ENCODE peak calls at places on chromosome 7, in eight cellular contexts. One of them, this sample, is unnamed.

GRCh38 chr7:130490888-130491771 is 755 bp upstream of the MEST start:
- DNase-seq in endodermal cell: peak
- DNase-seq in lower lobe of right lung: peak
- DNase-seq in SK-N-SH: peak
- DNase-seq in lower leg skin: no peak
- DNase-seq in astrocyte: no peak
- DNase-seq in astrocyte of the spinal cord: peak
- DNase-seq in ascending aorta: no peak
- DNase-seq in this sample: no peak

GRCh38 chr7:70353948-70354335 is 755.7 kb downstream of the AUTS2 start:
- DNase-seq in endodermal cell: no peak
- DNase-seq in lower lobe of right lung: no peak
- DNase-seq in SK-N-SH: peak
- DNase-seq in lower leg skin: no peak
- DNase-seq in astrocyte: no peak
- DNase-seq in astrocyte of the spinal cord: no peak
- DNase-seq in ascending aorta: no peak
- DNase-seq in this sample: no peak

GRCh38 chr7:54837167-54837566 is 78.2 kb upstream of the SEC61G start:
- DNase-seq in endodermal cell: no peak
- DNase-seq in lower lobe of right lung: no peak
- DNase-seq in SK-N-SH: no peak
- DNase-seq in lower leg skin: no peak
- DNase-seq in astrocyte: no peak
- DNase-seq in astrocyte of the spinal cord: no peak
- DNase-seq in ascending aorta: no peak
- DNase-seq in this sample: peak

GRCh38 chr7:141702047-141702567 is at the start of gene DENND11:
- DNase-seq in endodermal cell: peak
- DNase-seq in lower lobe of right lung: peak
- DNase-seq in SK-N-SH: peak
- DNase-seq in lower leg skin: no peak
- DNase-seq in astrocyte: no peak
- DNase-seq in astrocyte of the spinal cord: no peak
- DNase-seq in ascending aorta: no peak
- DNase-seq in this sample: peak

GRCh38 chr7:127792528-127793342 is 140.7 kb downstream of the SND1 start:
- DNase-seq in endodermal cell: peak
- DNase-seq in lower lobe of right lung: no peak
- DNase-seq in SK-N-SH: no peak
- DNase-seq in lower leg skin: no peak
- DNase-seq in astrocyte: no peak
- DNase-seq in astrocyte of the spinal cord: no peak
- DNase-seq in ascending aorta: no peak
- DNase-seq in this sample: no peak

GRCh38 chr7:66928388-66928787 is 7.4 kb downstream of the TMEM248 start:
- DNase-seq in endodermal cell: no peak
- DNase-seq in lower lobe of right lung: no peak
- DNase-seq in SK-N-SH: no peak
- DNase-seq in lower leg skin: no peak
- DNase-seq in astrocyte: no peak
- DNase-seq in astrocyte of the spinal cord: no peak
- DNase-seq in ascending aorta: no peak
- DNase-seq in this sample: no peak

GRCh38 chr7:45219801-45220200 is 62.2 kb downstream of the RAMP3 start:
- DNase-seq in endodermal cell: peak
- DNase-seq in lower lobe of right lung: no peak
- DNase-seq in SK-N-SH: peak
- DNase-seq in lower leg skin: peak
- DNase-seq in astrocyte: no peak
- DNase-seq in astrocyte of the spinal cord: no peak
- DNase-seq in ascending aorta: no peak
- DNase-seq in this sample: no peak

GRCh38 chr7:129843982-129844840 is 108.5 kb downstream of the UBE2H start:
- DNase-seq in endodermal cell: no peak
- DNase-seq in lower lobe of right lung: no peak
- DNase-seq in SK-N-SH: no peak
- DNase-seq in lower leg skin: no peak
- DNase-seq in astrocyte: no peak
- DNase-seq in astrocyte of the spinal cord: no peak
- DNase-seq in ascending aorta: no peak
- DNase-seq in this sample: no peak

DNA sequence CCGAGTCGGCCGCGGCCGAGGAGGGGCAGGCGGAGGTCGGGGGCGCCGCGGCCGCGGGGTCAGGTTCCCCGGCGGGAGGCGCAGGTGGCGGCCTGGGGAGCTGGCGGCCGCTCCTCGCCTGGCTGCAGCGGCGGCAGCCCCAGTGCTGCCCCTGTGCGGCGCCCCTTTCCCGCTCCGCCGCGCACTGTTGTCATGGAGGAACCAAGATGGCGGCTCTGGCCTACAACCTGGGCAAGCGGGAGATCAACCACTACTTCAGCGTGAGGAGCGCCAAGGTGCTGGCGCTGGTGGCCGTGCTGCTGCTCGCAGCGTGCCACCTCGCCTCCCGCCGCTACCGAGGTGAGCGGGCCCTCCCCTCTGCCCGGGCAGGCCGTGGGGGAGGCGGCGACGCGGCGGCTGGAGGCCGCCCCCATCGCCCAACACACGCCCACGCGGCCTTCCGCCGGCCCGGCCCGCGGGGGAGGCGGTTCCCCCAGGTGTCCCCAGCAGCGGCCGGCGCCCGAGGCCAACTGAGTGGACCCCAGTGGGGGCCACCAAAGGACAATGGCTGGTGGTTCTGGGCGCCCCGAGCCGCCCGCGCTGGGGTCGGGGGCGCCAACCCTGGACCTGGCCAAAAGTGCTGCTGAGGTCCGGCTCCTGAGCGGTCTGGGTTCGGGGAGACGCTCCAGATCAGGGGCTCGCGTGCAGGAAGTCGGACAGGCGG is 421 bp downstream of the CASD1 start:
- DNase-seq in endodermal cell: peak
- DNase-seq in lower lobe of right lung: peak
- DNase-seq in SK-N-SH: peak
- DNase-seq in lower leg skin: peak
- DNase-seq in astrocyte: peak
- DNase-seq in astrocyte of the spinal cord: peak
- DNase-seq in ascending aorta: no peak
- DNase-seq in this sample: peak
- TF ChIP-seq CTCF in endodermal cell: peak
- TF ChIP-seq CTCF in lower lobe of right lung: peak
- TF ChIP-seq CTCF in SK-N-SH: no peak
- TF ChIP-seq CTCF in lower leg skin: no peak
- TF ChIP-seq CTCF in astrocyte: no peak
- TF ChIP-seq CTCF in astrocyte of the spinal cord: peak
- TF ChIP-seq CTCF in ascending aorta: no peak
- TF ChIP-seq CTCF in this sample: no peak

GRCh38 chr7:100538654-100539435 is at the start of gene AGFG2:
- DNase-seq in endodermal cell: peak
- DNase-seq in lower lobe of right lung: peak
- DNase-seq in SK-N-SH: peak
- DNase-seq in lower leg skin: peak
- DNase-seq in astrocyte: peak
- DNase-seq in astrocyte of the spinal cord: peak
- DNase-seq in ascending aorta: peak
- DNase-seq in this sample: peak

GRCh38 chr7:100543586-100543985 is 4.6 kb downstream of the AGFG2 start:
- DNase-seq in endodermal cell: no peak
- DNase-seq in lower lobe of right lung: no peak
- DNase-seq in SK-N-SH: no peak
- DNase-seq in lower leg skin: no peak
- DNase-seq in astrocyte: no peak
- DNase-seq in astrocyte of the spinal cord: no peak
- DNase-seq in ascending aorta: no peak
- DNase-seq in this sample: no peak

GRCh38 chr7:100539436-100540006 is 518 bp downstream of the AGFG2 start:
- DNase-seq in endodermal cell: peak
- DNase-seq in lower lobe of right lung: no peak
- DNase-seq in SK-N-SH: no peak
- DNase-seq in lower leg skin: peak
- DNase-seq in astrocyte: no peak
- DNase-seq in astrocyte of the spinal cord: no peak
- DNase-seq in ascending aorta: no peak
- DNase-seq in this sample: no peak

GRCh38 chr7:100540073-100540723 is 1.2 kb downstream of the AGFG2 start:
- DNase-seq in endodermal cell: no peak
- DNase-seq in lower lobe of right lung: no peak
- DNase-seq in SK-N-SH: no peak
- DNase-seq in lower leg skin: no peak
- DNase-seq in astrocyte: no peak
- DNase-seq in astrocyte of the spinal cord: no peak
- DNase-seq in ascending aorta: no peak
- DNase-seq in this sample: no peak

DNA sequence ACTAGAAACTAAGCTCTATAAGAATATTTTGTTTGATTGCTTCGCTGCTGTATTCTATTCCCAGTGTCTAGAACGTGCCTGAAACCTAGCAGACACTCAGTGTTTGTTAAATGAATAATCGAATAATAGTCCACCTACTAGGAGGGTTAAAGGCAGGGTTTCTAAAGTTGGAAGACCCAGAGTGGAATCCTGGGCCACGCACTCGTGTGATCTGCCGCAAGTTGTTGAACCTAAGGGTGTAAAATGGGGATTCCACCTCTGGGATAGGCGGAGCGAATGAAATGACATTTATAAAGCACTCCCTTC is 702 bp upstream of the AGFG2 start:
- DNase-seq in endodermal cell: no peak
- DNase-seq in lower lobe of right lung: no peak
- DNase-seq in SK-N-SH: no peak
- DNase-seq in lower leg skin: no peak
- DNase-seq in astrocyte: no peak
- DNase-seq in astrocyte of the spinal cord: no peak
- DNase-seq in ascending aorta: no peak
- DNase-seq in this sample: no peak
- H3K4me3 ChIP-seq in endodermal cell: peak
- H3K4me3 ChIP-seq in lower lobe of right lung: peak
- H3K4me3 ChIP-seq in SK-N-SH: peak
- H3K4me3 ChIP-seq in lower leg skin: no peak
- H3K4me3 ChIP-seq in astrocyte: peak
- H3K4me3 ChIP-seq in astrocyte of the spinal cord: peak
- H3K4me3 ChIP-seq in ascending aorta: peak
- H3K4me3 ChIP-seq in this sample: peak

DNA sequence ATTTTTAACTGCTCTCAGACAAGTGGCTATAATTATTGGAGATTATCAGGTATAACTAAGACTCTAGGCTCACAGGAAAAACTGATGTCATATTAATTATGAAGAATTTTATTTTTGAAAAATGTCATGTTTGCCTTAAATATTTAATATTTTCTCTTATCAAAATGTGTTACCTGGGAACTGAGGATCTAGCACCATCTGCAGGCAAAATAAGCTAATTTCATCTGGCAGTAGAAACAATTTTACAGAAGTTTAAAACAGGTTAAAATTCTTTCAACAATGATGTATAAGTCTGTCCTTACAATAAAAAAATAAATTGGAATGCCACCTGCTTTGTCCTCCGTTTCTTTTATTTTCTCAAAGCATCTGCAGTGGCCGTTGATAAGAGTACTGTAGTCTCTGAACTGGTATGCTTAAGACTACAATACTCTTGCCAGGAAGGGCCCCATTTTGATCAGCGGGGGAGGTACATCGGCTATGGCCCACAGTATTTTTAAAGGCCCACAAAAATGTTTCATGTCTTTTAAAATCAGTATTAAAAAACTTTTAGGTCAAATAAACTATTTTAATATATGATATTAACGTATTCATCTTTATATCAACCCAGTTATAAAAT is 81.3 kb downstream of the VWDE start:
- DNase-seq in endodermal cell: no peak
- DNase-seq in lower lobe of right lung: no peak
- DNase-seq in SK-N-SH: peak
- DNase-seq in lower leg skin: no peak
- DNase-seq in astrocyte: peak
- DNase-seq in astrocyte of the spinal cord: peak
- DNase-seq in ascending aorta: no peak
- DNase-seq in this sample: peak
- TF ChIP-seq CTCF in endodermal cell: peak
- TF ChIP-seq CTCF in lower lobe of right lung: peak
- TF ChIP-seq CTCF in SK-N-SH: peak
- TF ChIP-seq CTCF in lower leg skin: no peak
- TF ChIP-seq CTCF in astrocyte: peak
- TF ChIP-seq CTCF in astrocyte of the spinal cord: peak
- TF ChIP-seq CTCF in ascending aorta: peak
- TF ChIP-seq CTCF in this sample: peak

DNA sequence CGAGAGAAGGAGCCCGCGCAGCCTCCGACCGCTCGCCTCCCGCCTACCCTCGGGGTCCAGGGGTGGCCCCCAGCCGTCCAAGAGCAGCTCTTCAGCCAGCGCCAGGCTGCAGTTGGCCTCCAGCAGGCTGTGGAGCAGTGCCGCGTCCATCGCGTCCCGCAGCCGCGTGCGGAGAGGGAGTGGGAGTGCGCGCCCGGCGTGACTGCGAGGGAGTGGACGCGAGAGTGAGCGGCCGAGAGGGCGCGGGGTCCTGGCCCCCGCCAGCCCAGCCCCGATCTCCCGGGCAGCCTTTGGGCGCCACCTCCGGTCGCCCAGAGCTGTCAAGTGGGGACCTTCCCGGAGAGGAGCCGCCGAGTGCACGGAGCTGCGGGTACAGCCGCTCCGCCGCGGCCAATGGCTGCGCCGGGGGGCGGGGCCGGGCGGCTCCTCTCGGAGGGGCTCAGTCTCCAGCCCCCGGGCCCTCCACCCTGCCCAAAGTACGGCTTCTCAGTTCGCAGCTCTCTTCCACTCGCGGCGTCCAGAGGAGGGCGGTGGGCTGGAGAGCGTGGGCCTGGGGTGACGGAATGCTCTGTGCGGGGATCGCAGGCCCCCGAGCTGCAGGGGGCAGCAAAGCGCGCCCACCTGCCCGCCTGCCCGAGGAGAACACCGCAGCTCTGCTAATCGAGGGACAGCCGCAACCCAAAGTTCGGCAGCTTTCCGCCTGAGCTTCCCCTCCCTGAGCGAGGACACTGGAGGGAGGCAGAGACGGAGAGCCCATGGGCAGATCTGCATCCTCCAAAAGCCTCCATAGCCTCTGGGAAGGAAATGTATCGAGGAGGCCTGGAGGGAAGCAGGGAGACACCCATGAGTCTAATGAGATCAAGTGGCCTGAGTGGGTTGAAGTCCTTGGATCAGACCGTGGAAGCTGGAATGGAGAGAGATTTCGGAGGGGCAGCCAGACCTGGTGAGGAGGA is at the start of gene CRHR2:
- DNase-seq in endodermal cell: peak
- DNase-seq in lower lobe of right lung: no peak
- DNase-seq in SK-N-SH: peak
- DNase-seq in lower leg skin: no peak
- DNase-seq in astrocyte: no peak
- DNase-seq in astrocyte of the spinal cord: no peak
- DNase-seq in ascending aorta: no peak
- DNase-seq in this sample: no peak
- H3K4me3 ChIP-seq in endodermal cell: peak
- H3K4me3 ChIP-seq in lower lobe of right lung: peak
- H3K4me3 ChIP-seq in SK-N-SH: peak
- H3K4me3 ChIP-seq in lower leg skin: no peak
- H3K4me3 ChIP-seq in astrocyte: peak
- H3K4me3 ChIP-seq in astrocyte of the spinal cord: no peak
- H3K4me3 ChIP-seq in ascending aorta: peak
- H3K4me3 ChIP-seq in this sample: no peak

GRCh38 chr7:52920977-52921376 is 114.5 kb upstream of the POM121L12 start:
- DNase-seq in endodermal cell: no peak
- DNase-seq in lower lobe of right lung: no peak
- DNase-seq in SK-N-SH: peak
- DNase-seq in lower leg skin: no peak
- DNase-seq in astrocyte: no peak
- DNase-seq in astrocyte of the spinal cord: no peak
- DNase-seq in ascending aorta: no peak
- DNase-seq in this sample: no peak
- TF ChIP-seq CTCF in endodermal cell: no peak
- TF ChIP-seq CTCF in lower lobe of right lung: no peak
- TF ChIP-seq CTCF in SK-N-SH: no peak
- TF ChIP-seq CTCF in lower leg skin: no peak
- TF ChIP-seq CTCF in astrocyte: no peak
- TF ChIP-seq CTCF in astrocyte of the spinal cord: no peak
- TF ChIP-seq CTCF in ascending aorta: no peak
- TF ChIP-seq CTCF in this sample: no peak

This sample was measured in AG10803.